ENCODE peak calls at places on chromosomes 3 and 15, in nine cellular contexts. O is fibroblast of villous mesenchyme, C is Peyer's patch, M is astrocyte of the cerebellum, H is B cell, A is IMR-90, P is fibroblast of pulmonary artery, J is spleen, N is type B pancreatic cell. R is an unnamed sample.

GRCh38 chr3:9826815-9827574 is 16.8 kb downstream of the RPUSD3 start:
- DNase-seq in J (no peak), P (peak), N (no peak), H (no peak), A (no peak), C (no peak), O (no peak), M (no peak), R (no peak)

GRCh38 chr3:114213262-114213668 is 24.1 kb downstream of the ZNF80 start:
- DNase-seq in J (no peak), H (no peak), O (no peak), N (no peak), A (peak), M (no peak), C (no peak), P (peak), R (no peak)

GRCh38 chr3:98013428-98014349 is 21.4 kb downstream of the GABRR3 start:
- DNase-seq in N (no peak), A (peak), M (no peak), J (no peak), H (no peak), C (no peak), P (peak), O (peak), R (no peak)

GRCh38 chr3:136078421-136079364 is 113.2 kb downstream of the PPP2R3A start:
- DNase-seq in C (no peak), O (peak), M (peak), J (no peak), N (no peak), H (no peak), P (peak), A (peak), R (no peak)

GRCh38 chr15:33279613-33280205 is 31.1 kb upstream of the RYR3 start:
- DNase-seq in J (no peak), O (peak), A (no peak), H (no peak), N (no peak), P (no peak), C (no peak), M (no peak), R (no peak)

GRCh38 chr3:168427830-168428471 is 332.2 kb upstream of the GOLIM4 start:
- DNase-seq in M (no peak), P (no peak), O (no peak), N (no peak), J (no peak), A (no peak), C (no peak), H (no peak), R (no peak)

GRCh38 chr3:194103475-194103874 is 32.5 kb upstream of the HES1 start:
- DNase-seq in M (no peak), P (no peak), C (peak), H (peak), N (no peak), O (no peak), J (no peak), A (no peak), R (no peak)

GRCh38 chr15:49315543-49315942 is 107.5 kb upstream of the FGF7 start:
- DNase-seq in N (no peak), H (no peak), P (no peak), A (no peak), J (no peak), O (no peak), C (no peak), M (no peak), R (no peak)

GRCh38 chr3:156865732-156866131 is 39.6 kb downstream of the LEKR1 start:
- DNase-seq in P (peak), M (no peak), J (no peak), H (no peak), O (peak), N (no peak), A (peak), C (no peak), R (no peak)

GRCh38 chr3:171011109-171011508 is 15.4 kb downstream of the SLC2A2 start:
- DNase-seq in M (no peak), J (no peak), C (no peak), A (no peak), H (no peak), P (no peak), O (peak), N (no peak), R (no peak)

GRCh38 chr3:88412346-88412745 is 262.6 kb downstream of the C3orf38 start:
- DNase-seq in N (no peak), M (peak), O (no peak), A (no peak), J (no peak), P (peak), H (no peak), C (no peak), R (no peak)

GRCh38 chr15:48717458-48717857 is 71.9 kb upstream of the FBN1 start:
- DNase-seq in N (no peak), C (no peak), H (no peak), A (peak), P (peak), O (peak), M (no peak), J (no peak), R (no peak)

GRCh38 chr15:96358795-96359190 is 28.3 kb downstream of the NR2F2 start:
- DNase-seq in P (no peak), A (no peak), O (no peak), N (no peak), H (no peak), M (no peak), J (no peak), C (no peak), R (no peak)

GRCh38 chr3:38371541-38372213 is 25.1 kb downstream of the XYLB start:
- DNase-seq in P (no peak), C (no peak), N (no peak), A (no peak), H (no peak), J (no peak), O (no peak), M (no peak), R (no peak)
- TF ChIP-seq CTCF in P (no peak), C (no peak), N (no peak), A (no peak), H (no peak), J (no peak), O (no peak), M (no peak), R (no peak)

GRCh38 chr3:195558602-195559001 is 15.5 kb upstream of the PPP1R2 start:
- DNase-seq in C (no peak), J (no peak), H (peak), P (peak), O (peak), N (no peak), M (no peak), A (peak), R (no peak)
- TF ChIP-seq CTCF in C (peak), J (peak), H (peak), P (peak), O (peak), N (peak), M (peak), A (peak), R (peak)

GRCh38 chr3:191768421-191768820 is 307.5 kb downstream of the PYDC2 start:
- DNase-seq in N (no peak), O (no peak), M (no peak), H (no peak), C (no peak), P (no peak), J (no peak), A (no peak), R (no peak)
- TF ChIP-seq CTCF in N (peak), O (no peak), M (peak), H (no peak), C (no peak), P (no peak), J (no peak), A (no peak), R (no peak)

GRCh38 chr15:89772933-89773583 is 3.1 kb upstream of the MESP2 start:
- DNase-seq in A (peak), N (no peak), H (no peak), C (no peak), M (no peak), O (peak), P (peak), J (no peak), R (no peak)
- TF ChIP-seq CTCF in A (no peak), N (peak), H (peak), C (peak), M (peak), O (peak), P (peak), J (no peak), R (peak)

GRCh38 chr3:34882764-34883163 is 756.6 kb upstream of the ARPP21 start:
- DNase-seq in O (no peak), N (no peak), H (no peak), J (no peak), M (peak), P (peak), A (no peak), C (no peak), R (no peak)
- TF ChIP-seq CTCF in O (no peak), N (peak), H (no peak), J (no peak), M (peak), P (peak), A (no peak), C (no peak), R (peak)

R was measured in neural crest cell.